ENCODE peak calls at places on chromosome 22, in ten cellular contexts. One of them, this sample, is unnamed.

GRCh38 chr22:45475063-45475747 is 27.5 kb upstream of the FBLN1 start:
- DNase-seq in astrocyte of the spinal cord: no peak
- DNase-seq in Caco-2: no peak
- DNase-seq in adrenal gland: no peak
- DNase-seq in AG09309: no peak
- DNase-seq in cardiac fibroblast: peak
- DNase-seq in uterus: no peak
- DNase-seq in astrocyte of the cerebellum: no peak
- DNase-seq in psoas muscle: no peak
- DNase-seq in HFF-Myc: no peak
- DNase-seq in this sample: no peak

GRCh38 chr22:46613606-46613997 is 6.6 kb upstream of the GRAMD4 start:
- DNase-seq in cardiac fibroblast: peak
- DNase-seq in uterus: no peak
- DNase-seq in HFF-Myc: no peak
- DNase-seq in psoas muscle: no peak
- DNase-seq in AG09309: no peak
- DNase-seq in astrocyte of the cerebellum: no peak
- DNase-seq in adrenal gland: no peak
- DNase-seq in Caco-2: no peak
- DNase-seq in astrocyte of the spinal cord: no peak
- DNase-seq in this sample: no peak

GRCh38 chr22:47205562-47205961 is 443.1 kb downstream of the TBC1D22A start:
- DNase-seq in AG09309: no peak
- DNase-seq in psoas muscle: peak
- DNase-seq in adrenal gland: no peak
- DNase-seq in cardiac fibroblast: no peak
- DNase-seq in astrocyte of the spinal cord: no peak
- DNase-seq in HFF-Myc: no peak
- DNase-seq in uterus: no peak
- DNase-seq in Caco-2: no peak
- DNase-seq in astrocyte of the cerebellum: no peak
- DNase-seq in this sample: peak

GRCh38 chr22:39024923-39025322 is 4.0 kb downstream of the APOBEC3D start:
- DNase-seq in cardiac fibroblast: no peak
- DNase-seq in Caco-2: no peak
- DNase-seq in uterus: no peak
- DNase-seq in HFF-Myc: no peak
- DNase-seq in adrenal gland: no peak
- DNase-seq in astrocyte of the cerebellum: no peak
- DNase-seq in astrocyte of the spinal cord: no peak
- DNase-seq in AG09309: no peak
- DNase-seq in psoas muscle: no peak
- DNase-seq in this sample: no peak

GRCh38 chr22:49303781-49304461 is 523.8 kb downstream of the BRD1 start:
- DNase-seq in astrocyte of the spinal cord: no peak
- DNase-seq in cardiac fibroblast: no peak
- DNase-seq in Caco-2: no peak
- DNase-seq in adrenal gland: no peak
- DNase-seq in astrocyte of the cerebellum: no peak
- DNase-seq in uterus: no peak
- DNase-seq in HFF-Myc: no peak
- DNase-seq in psoas muscle: no peak
- DNase-seq in AG09309: no peak
- DNase-seq in this sample: peak

GRCh38 chr22:23212061-23213030 is 32.0 kb downstream of the BCR start:
- DNase-seq in Caco-2: no peak
- DNase-seq in cardiac fibroblast: no peak
- DNase-seq in HFF-Myc: no peak
- DNase-seq in AG09309: no peak
- DNase-seq in astrocyte of the spinal cord: no peak
- DNase-seq in adrenal gland: no peak
- DNase-seq in uterus: no peak
- DNase-seq in psoas muscle: no peak
- DNase-seq in astrocyte of the cerebellum: no peak
- DNase-seq in this sample: peak

GRCh38 chr22:17777005-17777716 is 2.9 kb upstream of the BID start:
- DNase-seq in AG09309: no peak
- DNase-seq in astrocyte of the spinal cord: no peak
- DNase-seq in cardiac fibroblast: no peak
- DNase-seq in HFF-Myc: no peak
- DNase-seq in uterus: no peak
- DNase-seq in psoas muscle: peak
- DNase-seq in Caco-2: no peak
- DNase-seq in adrenal gland: peak
- DNase-seq in astrocyte of the cerebellum: no peak
- DNase-seq in this sample: peak

GRCh38 chr22:45224988-45225731 is 15.5 kb downstream of the KIAA0930 start:
- DNase-seq in uterus: no peak
- DNase-seq in Caco-2: no peak
- DNase-seq in cardiac fibroblast: no peak
- DNase-seq in astrocyte of the spinal cord: no peak
- DNase-seq in AG09309: no peak
- DNase-seq in HFF-Myc: no peak
- DNase-seq in astrocyte of the cerebellum: no peak
- DNase-seq in psoas muscle: no peak
- DNase-seq in adrenal gland: no peak
- DNase-seq in this sample: no peak

GRCh38 chr22:32701021-32701420 is 100.5 kb upstream of the TIMP3 start:
- DNase-seq in AG09309: no peak
- DNase-seq in cardiac fibroblast: no peak
- DNase-seq in uterus: no peak
- DNase-seq in Caco-2: no peak
- DNase-seq in psoas muscle: no peak
- DNase-seq in adrenal gland: no peak
- DNase-seq in astrocyte of the cerebellum: no peak
- DNase-seq in astrocyte of the spinal cord: no peak
- DNase-seq in HFF-Myc: no peak
- DNase-seq in this sample: no peak

GRCh38 chr22:33678523-33678922 is 241.8 kb downstream of the LARGE1 start:
- DNase-seq in astrocyte of the spinal cord: no peak
- DNase-seq in astrocyte of the cerebellum: no peak
- DNase-seq in AG09309: no peak
- DNase-seq in HFF-Myc: no peak
- DNase-seq in adrenal gland: no peak
- DNase-seq in cardiac fibroblast: no peak
- DNase-seq in Caco-2: no peak
- DNase-seq in psoas muscle: no peak
- DNase-seq in uterus: no peak
- DNase-seq in this sample: no peak

GRCh38 chr22:31451709-31452571 is 37.7 kb downstream of the EIF4ENIF1 start:
- DNase-seq in astrocyte of the cerebellum: peak
- DNase-seq in adrenal gland: no peak
- DNase-seq in astrocyte of the spinal cord: peak
- DNase-seq in Caco-2: no peak
- DNase-seq in uterus: no peak
- DNase-seq in HFF-Myc: peak
- DNase-seq in cardiac fibroblast: peak
- DNase-seq in psoas muscle: no peak
- DNase-seq in AG09309: peak
- DNase-seq in this sample: no peak

DNA sequence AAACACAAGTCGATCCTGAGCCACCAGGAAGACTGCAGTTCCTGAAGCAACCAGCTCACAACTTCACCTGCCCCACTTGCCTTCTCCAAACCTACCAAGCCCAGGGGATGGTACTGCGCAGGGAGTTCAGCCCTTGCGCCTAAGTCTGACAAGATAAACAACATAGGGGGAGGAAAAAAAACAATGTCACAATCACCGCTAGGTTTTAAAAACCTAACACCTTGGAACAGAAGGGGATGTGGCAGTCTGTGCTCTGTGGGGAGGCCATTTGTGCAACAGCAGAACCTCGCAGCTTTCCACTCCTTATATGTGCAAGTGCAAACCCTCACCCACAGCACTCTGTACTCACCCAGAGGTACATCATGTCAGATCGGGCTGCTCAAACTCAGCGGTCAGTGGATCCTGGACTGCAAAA is 134.2 kb downstream of the RBFOX2 start:
- DNase-seq in cardiac fibroblast: peak
- DNase-seq in astrocyte of the cerebellum: no peak
- DNase-seq in Caco-2: no peak
- DNase-seq in AG09309: no peak
- DNase-seq in astrocyte of the spinal cord: peak
- DNase-seq in uterus: peak
- DNase-seq in psoas muscle: no peak
- DNase-seq in adrenal gland: no peak
- DNase-seq in HFF-Myc: no peak
- DNase-seq in this sample: no peak
- H3K4me3 ChIP-seq in cardiac fibroblast: peak
- H3K4me3 ChIP-seq in astrocyte of the cerebellum: no peak
- H3K4me3 ChIP-seq in Caco-2: no peak
- H3K4me3 ChIP-seq in AG09309: peak
- H3K4me3 ChIP-seq in astrocyte of the spinal cord: peak
- H3K4me3 ChIP-seq in uterus: peak
- H3K4me3 ChIP-seq in psoas muscle: peak
- H3K4me3 ChIP-seq in adrenal gland: peak
- H3K4me3 ChIP-seq in HFF-Myc: no peak
- H3K4me3 ChIP-seq in this sample: peak

GRCh38 chr22:42114721-42115120 is 15.9 kb downstream of the CYP2D6 start:
- DNase-seq in AG09309: no peak
- DNase-seq in astrocyte of the cerebellum: no peak
- DNase-seq in adrenal gland: no peak
- DNase-seq in HFF-Myc: no peak
- DNase-seq in astrocyte of the spinal cord: no peak
- DNase-seq in uterus: no peak
- DNase-seq in Caco-2: no peak
- DNase-seq in psoas muscle: no peak
- DNase-seq in cardiac fibroblast: peak
- DNase-seq in this sample: no peak
- TF ChIP-seq CTCF in AG09309: peak
- TF ChIP-seq CTCF in astrocyte of the cerebellum: peak
- TF ChIP-seq CTCF in adrenal gland: peak
- TF ChIP-seq CTCF in HFF-Myc: peak
- TF ChIP-seq CTCF in astrocyte of the spinal cord: peak
- TF ChIP-seq CTCF in uterus: no peak
- TF ChIP-seq CTCF in Caco-2: peak
- TF ChIP-seq CTCF in psoas muscle: peak
- TF ChIP-seq CTCF in cardiac fibroblast: peak
- TF ChIP-seq CTCF in this sample: peak

GRCh38 chr22:26675687-26676273 is 18.4 kb downstream of the MIAT start:
- DNase-seq in uterus: no peak
- DNase-seq in HFF-Myc: no peak
- DNase-seq in astrocyte of the spinal cord: no peak
- DNase-seq in psoas muscle: no peak
- DNase-seq in cardiac fibroblast: no peak
- DNase-seq in adrenal gland: no peak
- DNase-seq in Caco-2: no peak
- DNase-seq in astrocyte of the cerebellum: no peak
- DNase-seq in AG09309: no peak
- DNase-seq in this sample: no peak

GRCh38 chr22:26672590-26673468 is 15.4 kb downstream of the MIAT start:
- DNase-seq in uterus: peak
- DNase-seq in psoas muscle: peak
- DNase-seq in HFF-Myc: peak
- DNase-seq in cardiac fibroblast: peak
- DNase-seq in astrocyte of the spinal cord: peak
- DNase-seq in AG09309: peak
- DNase-seq in Caco-2: peak
- DNase-seq in astrocyte of the cerebellum: peak
- DNase-seq in adrenal gland: peak
- DNase-seq in this sample: peak

GRCh38 chr22:26673485-26673884 is 16.1 kb downstream of the MIAT start:
- DNase-seq in HFF-Myc: no peak
- DNase-seq in AG09309: no peak
- DNase-seq in Caco-2: no peak
- DNase-seq in astrocyte of the spinal cord: no peak
- DNase-seq in psoas muscle: no peak
- DNase-seq in astrocyte of the cerebellum: no peak
- DNase-seq in uterus: no peak
- DNase-seq in adrenal gland: no peak
- DNase-seq in cardiac fibroblast: no peak
- DNase-seq in this sample: no peak

GRCh38 chr22:26672060-26672471 is 14.7 kb downstream of the MIAT start:
- DNase-seq in uterus: no peak
- DNase-seq in AG09309: no peak
- DNase-seq in psoas muscle: no peak
- DNase-seq in astrocyte of the cerebellum: no peak
- DNase-seq in astrocyte of the spinal cord: no peak
- DNase-seq in adrenal gland: no peak
- DNase-seq in Caco-2: no peak
- DNase-seq in HFF-Myc: no peak
- DNase-seq in cardiac fibroblast: no peak
- DNase-seq in this sample: no peak

GRCh38 chr22:26674211-26675190 is 17.1 kb downstream of the MIAT start:
- DNase-seq in Caco-2: no peak
- DNase-seq in adrenal gland: no peak
- DNase-seq in cardiac fibroblast: no peak
- DNase-seq in psoas muscle: no peak
- DNase-seq in uterus: no peak
- DNase-seq in HFF-Myc: no peak
- DNase-seq in AG09309: no peak
- DNase-seq in astrocyte of the cerebellum: no peak
- DNase-seq in astrocyte of the spinal cord: no peak
- DNase-seq in this sample: no peak
- H3K4me3 ChIP-seq in Caco-2: no peak
- H3K4me3 ChIP-seq in adrenal gland: peak
- H3K4me3 ChIP-seq in cardiac fibroblast: no peak
- H3K4me3 ChIP-seq in psoas muscle: peak
- H3K4me3 ChIP-seq in uterus: no peak
- H3K4me3 ChIP-seq in HFF-Myc: peak
- H3K4me3 ChIP-seq in AG09309: no peak
- H3K4me3 ChIP-seq in astrocyte of the cerebellum: peak
- H3K4me3 ChIP-seq in astrocyte of the spinal cord: no peak
- H3K4me3 ChIP-seq in this sample: peak

GRCh38 chr22:50346415-50346945 is 3.4 kb downstream of the PPP6R2 start:
- DNase-seq in astrocyte of the cerebellum: no peak
- DNase-seq in psoas muscle: no peak
- DNase-seq in uterus: no peak
- DNase-seq in cardiac fibroblast: no peak
- DNase-seq in adrenal gland: no peak
- DNase-seq in Caco-2: no peak
- DNase-seq in astrocyte of the spinal cord: no peak
- DNase-seq in AG09309: no peak
- DNase-seq in HFF-Myc: no peak
- DNase-seq in this sample: peak

GRCh38 chr22:50343541-50343935 is 411 bp downstream of the PPP6R2 start:
- DNase-seq in uterus: no peak
- DNase-seq in adrenal gland: no peak
- DNase-seq in astrocyte of the cerebellum: no peak
- DNase-seq in HFF-Myc: no peak
- DNase-seq in psoas muscle: no peak
- DNase-seq in cardiac fibroblast: no peak
- DNase-seq in astrocyte of the spinal cord: no peak
- DNase-seq in AG09309: no peak
- DNase-seq in Caco-2: no peak
- DNase-seq in this sample: no peak

GRCh38 chr22:50341977-50342650 is 1.0 kb upstream of the PPP6R2 start:
- DNase-seq in uterus: peak
- DNase-seq in cardiac fibroblast: peak
- DNase-seq in adrenal gland: peak
- DNase-seq in Caco-2: peak
- DNase-seq in AG09309: no peak
- DNase-seq in psoas muscle: peak
- DNase-seq in astrocyte of the spinal cord: peak
- DNase-seq in HFF-Myc: peak
- DNase-seq in astrocyte of the cerebellum: peak
- DNase-seq in this sample: peak

GRCh38 chr22:50340157-50340879 is 2.8 kb upstream of the PPP6R2 start:
- DNase-seq in uterus: no peak
- DNase-seq in Caco-2: peak
- DNase-seq in HFF-Myc: no peak
- DNase-seq in adrenal gland: no peak
- DNase-seq in AG09309: no peak
- DNase-seq in psoas muscle: no peak
- DNase-seq in astrocyte of the cerebellum: no peak
- DNase-seq in cardiac fibroblast: no peak
- DNase-seq in astrocyte of the spinal cord: no peak
- DNase-seq in this sample: no peak

GRCh38 chr22:50342651-50343540 is at the start of gene PPP6R2:
- DNase-seq in cardiac fibroblast: peak
- DNase-seq in uterus: peak
- DNase-seq in adrenal gland: peak
- DNase-seq in HFF-Myc: no peak
- DNase-seq in AG09309: no peak
- DNase-seq in psoas muscle: peak
- DNase-seq in Caco-2: peak
- DNase-seq in astrocyte of the cerebellum: no peak
- DNase-seq in astrocyte of the spinal cord: peak
- DNase-seq in this sample: peak
- TF ChIP-seq CTCF in cardiac fibroblast: no peak
- TF ChIP-seq CTCF in uterus: no peak
- TF ChIP-seq CTCF in adrenal gland: no peak
- TF ChIP-seq CTCF in HFF-Myc: no peak
- TF ChIP-seq CTCF in AG09309: no peak
- TF ChIP-seq CTCF in psoas muscle: no peak
- TF ChIP-seq CTCF in Caco-2: no peak
- TF ChIP-seq CTCF in astrocyte of the cerebellum: no peak
- TF ChIP-seq CTCF in astrocyte of the spinal cord: no peak
- TF ChIP-seq CTCF in this sample: no peak